ENCODE peak calls at places on chromosomes 4 and X, in six cellular contexts. One of them, this sample, is unnamed.

GRCh38 chr4:186724861-186725419 is 1.3 kb upstream of the FAT1 start:
- DNase-seq in OCI-LY7: no peak
- DNase-seq in fibroblast of lung: peak; percentile 50
- DNase-seq in aorta: no peak
- DNase-seq in A549: peak; percentile 45
- DNase-seq in CD4-positive, alpha-beta memory T cell: no peak
- DNase-seq in this sample: no peak

GRCh38 chr4:110907801-110908313 is 285.0 kb upstream of the PITX2 start:
- DNase-seq in OCI-LY7: no peak
- DNase-seq in A549: no peak
- DNase-seq in CD4-positive, alpha-beta memory T cell: no peak
- DNase-seq in fibroblast of lung: no peak
- DNase-seq in aorta: no peak
- DNase-seq in this sample: no peak

GRCh38 chr4:11376571-11376970 is 52.1 kb downstream of the HS3ST1 start:
- DNase-seq in CD4-positive, alpha-beta memory T cell: no peak
- DNase-seq in aorta: no peak
- DNase-seq in fibroblast of lung: no peak
- DNase-seq in A549: no peak
- DNase-seq in OCI-LY7: no peak
- DNase-seq in this sample: no peak

GRCh38 chrX:57651169-57651919 is 28.7 kb downstream of the NLRP2B start:
- DNase-seq in OCI-LY7: no peak
- DNase-seq in fibroblast of lung: no peak
- DNase-seq in A549: no peak
- DNase-seq in CD4-positive, alpha-beta memory T cell: no peak
- DNase-seq in aorta: no peak
- DNase-seq in this sample: no peak

GRCh38 chr4:188025476-188025875 is 29.9 kb downstream of the ZFP42 start:
- DNase-seq in aorta: no peak
- DNase-seq in fibroblast of lung: no peak
- DNase-seq in OCI-LY7: no peak
- DNase-seq in CD4-positive, alpha-beta memory T cell: no peak
- DNase-seq in A549: no peak
- DNase-seq in this sample: no peak

GRCh38 chr4:151940926-151941617 is 180.3 kb upstream of the GATB start:
- DNase-seq in fibroblast of lung: no peak
- DNase-seq in aorta: no peak
- DNase-seq in A549: no peak
- DNase-seq in OCI-LY7: no peak
- DNase-seq in CD4-positive, alpha-beta memory T cell: no peak
- DNase-seq in this sample: no peak

GRCh38 chrX:13605611-13606010 is 36.2 kb downstream of the EGFL6 start:
- DNase-seq in CD4-positive, alpha-beta memory T cell: no peak
- DNase-seq in aorta: no peak
- DNase-seq in OCI-LY7: no peak
- DNase-seq in A549: no peak
- DNase-seq in fibroblast of lung: no peak
- DNase-seq in this sample: no peak

GRCh38 chr4:136551753-136552152 is 980.5 kb downstream of the PCDH18 start:
- DNase-seq in CD4-positive, alpha-beta memory T cell: no peak
- DNase-seq in A549: no peak
- DNase-seq in fibroblast of lung: no peak
- DNase-seq in aorta: no peak
- DNase-seq in OCI-LY7: no peak
- DNase-seq in this sample: no peak

GRCh38 chr4:91448668-91449330 is 855.0 kb upstream of the GRID2 start:
- DNase-seq in A549: no peak
- DNase-seq in CD4-positive, alpha-beta memory T cell: no peak
- DNase-seq in aorta: no peak
- DNase-seq in OCI-LY7: no peak
- DNase-seq in fibroblast of lung: peak; percentile 81
- DNase-seq in this sample: no peak

GRCh38 chr4:105230287-105230686 is 83.6 kb downstream of the TET2 start:
- DNase-seq in CD4-positive, alpha-beta memory T cell: no peak
- DNase-seq in OCI-LY7: no peak
- DNase-seq in A549: no peak
- DNase-seq in aorta: no peak
- DNase-seq in fibroblast of lung: no peak
- DNase-seq in this sample: no peak

GRCh38 chr4:164252286-164252685 is 501.6 kb upstream of the SMIM31 start:
- DNase-seq in OCI-LY7: no peak
- DNase-seq in fibroblast of lung: peak; percentile 32
- DNase-seq in aorta: no peak
- DNase-seq in A549: no peak
- DNase-seq in CD4-positive, alpha-beta memory T cell: no peak
- DNase-seq in this sample: no peak

GRCh38 chr4:89538886-89539285 is 231.3 kb upstream of the GPRIN3 start:
- DNase-seq in aorta: no peak
- DNase-seq in fibroblast of lung: no peak
- DNase-seq in A549: no peak
- DNase-seq in CD4-positive, alpha-beta memory T cell: no peak
- DNase-seq in OCI-LY7: no peak
- DNase-seq in this sample: no peak

GRCh38 chr4:67131224-67131623 is 414.1 kb downstream of the CENPC start:
- DNase-seq in fibroblast of lung: peak; percentile 27
- DNase-seq in OCI-LY7: no peak
- DNase-seq in aorta: no peak
- DNase-seq in CD4-positive, alpha-beta memory T cell: no peak
- DNase-seq in A549: no peak
- DNase-seq in this sample: no peak

GRCh38 chr4:18012115-18012806 is 9.3 kb downstream of the LCORL start:
- DNase-seq in OCI-LY7: no peak
- DNase-seq in fibroblast of lung: peak; percentile 7
- DNase-seq in A549: no peak
- DNase-seq in CD4-positive, alpha-beta memory T cell: no peak
- DNase-seq in aorta: no peak
- DNase-seq in this sample: no peak

GRCh38 chr4:56147371-56147770 is 198.6 kb downstream of the CEP135 start:
- DNase-seq in CD4-positive, alpha-beta memory T cell: no peak
- DNase-seq in fibroblast of lung: peak; percentile 45
- DNase-seq in aorta: no peak
- DNase-seq in OCI-LY7: no peak
- DNase-seq in A549: no peak
- DNase-seq in this sample: no peak

GRCh38 chrX:84186603-84187358 is 1.2 kb downstream of the RPS6KA6 start:
- DNase-seq in fibroblast of lung: peak; percentile 12
- DNase-seq in A549: peak; percentile 5
- DNase-seq in aorta: no peak
- DNase-seq in OCI-LY7: no peak
- DNase-seq in CD4-positive, alpha-beta memory T cell: no peak
- DNase-seq in this sample: no peak

GRCh38 chrX:16836371-16836770 is 33.8 kb downstream of the RBBP7 start:
- DNase-seq in CD4-positive, alpha-beta memory T cell: peak; percentile 4
- DNase-seq in aorta: no peak
- DNase-seq in OCI-LY7: peak; percentile 13
- DNase-seq in fibroblast of lung: peak; percentile 34
- DNase-seq in A549: peak; percentile 62
- DNase-seq in this sample: no peak

GRCh38 chr4:174365018-174365587 is 81.4 kb downstream of the CEP44 start:
- DNase-seq in CD4-positive, alpha-beta memory T cell: peak; percentile 19
- DNase-seq in aorta: no peak
- DNase-seq in OCI-LY7: peak; percentile 42
- DNase-seq in fibroblast of lung: peak; percentile 20
- DNase-seq in A549: peak; percentile 53
- DNase-seq in this sample: no peak

GRCh38 chr4:133910165-133910564 is 291.4 kb downstream of the PABPC4L start:
- DNase-seq in aorta: no peak
- DNase-seq in A549: no peak
- DNase-seq in OCI-LY7: no peak
- DNase-seq in fibroblast of lung: no peak
- DNase-seq in CD4-positive, alpha-beta memory T cell: no peak
- DNase-seq in this sample: no peak

GRCh38 chr4:61201562-61202099 is 1.5 kb downstream of the ADGRL3 start:
- DNase-seq in A549: no peak
- DNase-seq in fibroblast of lung: peak; percentile 7
- DNase-seq in CD4-positive, alpha-beta memory T cell: peak; percentile 0
- DNase-seq in OCI-LY7: no peak
- DNase-seq in aorta: peak; percentile 78
- DNase-seq in this sample: no peak

GRCh38 chr4:109730294-109731051 is 603 bp upstream of the PLA2G12A start:
- DNase-seq in CD4-positive, alpha-beta memory T cell: no peak
- DNase-seq in A549: peak; percentile 56
- DNase-seq in aorta: peak; percentile 84
- DNase-seq in fibroblast of lung: peak; percentile 59
- DNase-seq in OCI-LY7: no peak
- DNase-seq in this sample: no peak

GRCh38 chr4:105140684-105141490 is 5.8 kb upstream of the TET2 start:
- DNase-seq in aorta: no peak
- DNase-seq in fibroblast of lung: no peak
- DNase-seq in A549: peak; percentile 37
- DNase-seq in CD4-positive, alpha-beta memory T cell: peak; percentile 62
- DNase-seq in OCI-LY7: peak; percentile 55
- DNase-seq in this sample: peak; percentile 43

GRCh38 chr4:74524985-74525384 is 80.0 kb downstream of the AREG start:
- DNase-seq in OCI-LY7: no peak
- DNase-seq in fibroblast of lung: no peak
- DNase-seq in CD4-positive, alpha-beta memory T cell: no peak
- DNase-seq in A549: no peak
- DNase-seq in aorta: no peak
- DNase-seq in this sample: no peak

GRCh38 chrX:115030635-115031034 is 13.2 kb upstream of the IL13RA2 start:
- DNase-seq in A549: no peak
- DNase-seq in OCI-LY7: no peak
- DNase-seq in fibroblast of lung: no peak
- DNase-seq in aorta: no peak
- DNase-seq in CD4-positive, alpha-beta memory T cell: no peak
- DNase-seq in this sample: no peak

GRCh38 chr4:115310671-115311070 is 197.3 kb upstream of the NDST4 start:
- DNase-seq in CD4-positive, alpha-beta memory T cell: no peak
- DNase-seq in fibroblast of lung: no peak
- DNase-seq in A549: no peak
- DNase-seq in aorta: no peak
- DNase-seq in OCI-LY7: no peak
- DNase-seq in this sample: no peak

GRCh38 chr4:11710484-11710883 is 281.8 kb upstream of the HS3ST1 start:
- DNase-seq in fibroblast of lung: peak; percentile 78
- DNase-seq in A549: no peak
- DNase-seq in OCI-LY7: no peak
- DNase-seq in CD4-positive, alpha-beta memory T cell: no peak
- DNase-seq in aorta: no peak
- DNase-seq in this sample: no peak

GRCh38 chrX:152405561-152405960 is 45.6 kb downstream of the GABRA3 start:
- DNase-seq in CD4-positive, alpha-beta memory T cell: no peak
- DNase-seq in fibroblast of lung: peak; percentile 31
- DNase-seq in OCI-LY7: no peak
- DNase-seq in A549: no peak
- DNase-seq in aorta: no peak
- DNase-seq in this sample: no peak

GRCh38 chr4:101284546-101284945 is 62.8 kb downstream of the PPP3CA start:
- DNase-seq in aorta: no peak
- DNase-seq in CD4-positive, alpha-beta memory T cell: peak; percentile 68
- DNase-seq in OCI-LY7: no peak
- DNase-seq in A549: peak; percentile 36
- DNase-seq in fibroblast of lung: no peak
- DNase-seq in this sample: no peak

GRCh38 chr4:89293299-89293698 is 14.3 kb downstream of the GPRIN3 start:
- DNase-seq in fibroblast of lung: no peak
- DNase-seq in aorta: no peak
- DNase-seq in OCI-LY7: no peak
- DNase-seq in CD4-positive, alpha-beta memory T cell: no peak
- DNase-seq in A549: no peak
- DNase-seq in this sample: no peak

GRCh38 chr4:98662619-98663225 is 4.3 kb upstream of the TSPAN5 start:
- DNase-seq in OCI-LY7: no peak
- DNase-seq in fibroblast of lung: peak; percentile 96
- DNase-seq in A549: no peak
- DNase-seq in aorta: no peak
- DNase-seq in CD4-positive, alpha-beta memory T cell: peak; percentile 51
- DNase-seq in this sample: no peak

GRCh38 chr4:37477126-37477525 is 209.1 kb downstream of the RELL1 start:
- DNase-seq in OCI-LY7: no peak
- DNase-seq in fibroblast of lung: no peak
- DNase-seq in CD4-positive, alpha-beta memory T cell: no peak
- DNase-seq in aorta: no peak
- DNase-seq in A549: no peak
- DNase-seq in this sample: no peak

GRCh38 chr4:183288955-183289354 is 31.1 kb downstream of the CLDN22 start:
- DNase-seq in aorta: peak; percentile 24
- DNase-seq in OCI-LY7: no peak
- DNase-seq in CD4-positive, alpha-beta memory T cell: no peak
- DNase-seq in fibroblast of lung: no peak
- DNase-seq in A549: peak; percentile 4
- DNase-seq in this sample: no peak

GRCh38 chr4:39043697-39044363 is 11.6 kb upstream of the TMEM156 start:
- DNase-seq in aorta: no peak
- DNase-seq in CD4-positive, alpha-beta memory T cell: no peak
- DNase-seq in fibroblast of lung: no peak
- DNase-seq in OCI-LY7: peak; percentile 59
- DNase-seq in A549: peak; percentile 41
- DNase-seq in this sample: no peak

GRCh38 chr4:155666701-155667537 is at the start of gene GUCY1A1:
- DNase-seq in A549: no peak
- DNase-seq in CD4-positive, alpha-beta memory T cell: no peak
- DNase-seq in aorta: peak; percentile 81
- DNase-seq in fibroblast of lung: peak; percentile 23
- DNase-seq in OCI-LY7: no peak
- DNase-seq in this sample: no peak

GRCh38 chrX:48573690-48574269 is 504 bp upstream of the RBM3 start:
- DNase-seq in CD4-positive, alpha-beta memory T cell: no peak
- DNase-seq in OCI-LY7: no peak
- DNase-seq in A549: no peak
- DNase-seq in fibroblast of lung: no peak
- DNase-seq in aorta: peak; percentile 81
- DNase-seq in this sample: peak; percentile 15

GRCh38 chr4:76688737-76689078 is 209.2 kb downstream of the SOWAHB start:
- DNase-seq in CD4-positive, alpha-beta memory T cell: no peak
- DNase-seq in aorta: no peak
- DNase-seq in fibroblast of lung: peak; percentile 66
- DNase-seq in OCI-LY7: no peak
- DNase-seq in A549: no peak
- DNase-seq in this sample: no peak
- H3K4me3 ChIP-seq in CD4-positive, alpha-beta memory T cell: no peak overlapping the region
- H3K4me3 ChIP-seq in aorta: peak overlapping the region; percentile 93
- H3K4me3 ChIP-seq in fibroblast of lung: peak overlapping the region; percentile 74
- H3K4me3 ChIP-seq in OCI-LY7: no peak overlapping the region
- H3K4me3 ChIP-seq in A549: peak overlapping the region; percentile 80
- H3K4me3 ChIP-seq in this sample: peak overlapping the region; percentile 39

GRCh38 chr4:120915311-120915710 is 7.2 kb downstream of the PRDM5 start:
- DNase-seq in aorta: no peak
- DNase-seq in CD4-positive, alpha-beta memory T cell: no peak
- DNase-seq in fibroblast of lung: no peak
- DNase-seq in OCI-LY7: no peak
- DNase-seq in A549: no peak
- DNase-seq in this sample: no peak
- H3K27ac ChIP-seq in aorta: no peak overlapping the region
- H3K27ac ChIP-seq in CD4-positive, alpha-beta memory T cell: no peak overlapping the region
- H3K27ac ChIP-seq in fibroblast of lung: no peak overlapping the region
- H3K27ac ChIP-seq in OCI-LY7: no peak overlapping the region
- H3K27ac ChIP-seq in A549: no peak overlapping the region
- H3K27ac ChIP-seq in this sample: no peak overlapping the region

GRCh38 chr4:6520051-6520450 is 47.6 kb upstream of the PPP2R2C start:
- DNase-seq in A549: no peak
- DNase-seq in aorta: no peak
- DNase-seq in fibroblast of lung: no peak
- DNase-seq in OCI-LY7: no peak
- DNase-seq in CD4-positive, alpha-beta memory T cell: no peak
- DNase-seq in this sample: no peak
- H3K4me3 ChIP-seq in A549: no peak overlapping the region
- H3K4me3 ChIP-seq in aorta: no peak overlapping the region
- H3K4me3 ChIP-seq in fibroblast of lung: no peak overlapping the region
- H3K4me3 ChIP-seq in OCI-LY7: no peak overlapping the region
- H3K4me3 ChIP-seq in CD4-positive, alpha-beta memory T cell: no peak overlapping the region
- H3K4me3 ChIP-seq in this sample: no peak overlapping the region

GRCh38 chrX:66020578-66021406 is 19.1 kb downstream of the VSIG4 start:
- DNase-seq in aorta: no peak
- DNase-seq in fibroblast of lung: no peak
- DNase-seq in OCI-LY7: no peak
- DNase-seq in A549: no peak
- DNase-seq in CD4-positive, alpha-beta memory T cell: no peak
- DNase-seq in this sample: no peak
- H3K27ac ChIP-seq in aorta: no peak overlapping the region
- H3K27ac ChIP-seq in fibroblast of lung: no peak overlapping the region
- H3K27ac ChIP-seq in OCI-LY7: no peak overlapping the region
- H3K27ac ChIP-seq in A549: no peak overlapping the region
- H3K27ac ChIP-seq in CD4-positive, alpha-beta memory T cell: no peak overlapping the region
- H3K27ac ChIP-seq in this sample: no peak overlapping the region